ENCODE peak calls at places on chromosomes 13 and 19, in six cellular contexts. P, J, X, O, W and E are unnamed samples.

GRCh38 chr13:77781804-77782203 is 84.3 kb downstream of the SLAIN1 start:
- DNase-seq in J (no peak), W (no peak), O (no peak), P (no peak), X (no peak), E (no peak)

GRCh38 chr13:48156466-48156865 is 61.6 kb upstream of the MED4 start:
- DNase-seq in O (no peak), X (no peak), J (no peak), P (no peak), W (no peak), E (no peak)

GRCh38 chr13:29713841-29714240 is 118.4 kb upstream of the SLC7A1 start:
- DNase-seq in O (peak), J (peak), P (no peak), W (peak), X (no peak), E (no peak)

GRCh38 chr19:18589380-18590272 is 1.0 kb downstream of the REX1BD start:
- DNase-seq in W (peak), J (peak), P (peak), X (no peak), O (peak), E (peak)

GRCh38 chr19:55216461-55217198 is 7.3 kb upstream of the PTPRH start:
- DNase-seq in X (peak), J (peak), W (peak), P (peak), O (peak), E (peak)

GRCh38 chr19:1843646-1844394 is 4.5 kb downstream of the REXO1 start:
- DNase-seq in X (no peak), W (no peak), J (peak), P (no peak), O (no peak), E (no peak)

GRCh38 chr13:21987793-21988192 is 316.9 kb downstream of the FGF9 start:
- DNase-seq in W (no peak), P (no peak), X (no peak), J (no peak), O (no peak), E (no peak)

GRCh38 chr13:81393686-81394085 is 1052.8 kb upstream of the SPRY2 start:
- DNase-seq in O (no peak), X (no peak), J (no peak), P (no peak), W (no peak), E (no peak)

GRCh38 chr13:37132211-37132610 is 26.7 kb upstream of the CSNK1A1L start:
- DNase-seq in J (no peak), X (no peak), P (no peak), O (no peak), W (peak), E (no peak)

GRCh38 chr19:54297759-54298305 is 15.1 kb downstream of the LILRA5 start:
- DNase-seq in X (no peak), P (no peak), W (no peak), J (peak), O (no peak), E (no peak)

GRCh38 chr19:29586401-29586800 is 19.7 kb upstream of the POP4 start:
- DNase-seq in X (no peak), W (no peak), J (no peak), O (peak), P (no peak), E (peak)

GRCh38 chr19:1522061-1522460 is 1.8 kb upstream of the PLK5 start:
- DNase-seq in X (no peak), J (no peak), W (no peak), P (no peak), O (no peak), E (no peak)

GRCh38 chr19:40668991-40669614 is 21.3 kb downstream of the NUMBL start:
- DNase-seq in X (no peak), J (no peak), P (no peak), W (no peak), O (no peak), E (no peak)

GRCh38 chr13:74299688-74300087 is 165.5 kb upstream of the KLF12 start:
- DNase-seq in X (no peak), O (no peak), J (no peak), W (no peak), P (no peak), E (no peak)

GRCh38 chr13:40145139-40145538 is 489.7 kb downstream of the COG6 start:
- DNase-seq in O (no peak), X (no peak), W (no peak), J (no peak), P (no peak), E (no peak)

GRCh38 chr13:25214371-25215252 is 42.5 kb upstream of the AMER2 start:
- DNase-seq in X (no peak), J (peak), P (peak), W (peak), O (peak), E (peak)

GRCh38 chr13:51645154-51645650 is 60.9 kb downstream of the WDFY2 start:
- DNase-seq in W (peak), J (peak), X (no peak), O (peak), P (peak), E (peak)

GRCh38 chr13:98476106-98476505 is 100.8 kb downstream of the STK24 start:
- DNase-seq in X (no peak), J (no peak), P (no peak), O (no peak), W (peak), E (no peak)

GRCh38 chr13:108705031-108705430 is 75.6 kb downstream of the MYO16 start:
- DNase-seq in X (no peak), W (no peak), P (no peak), O (no peak), J (no peak), E (no peak)

GRCh38 chr13:38303816-38304215 is 45.8 kb upstream of the UFM1 start:
- DNase-seq in P (no peak), X (no peak), O (no peak), J (no peak), W (no peak), E (no peak)

GRCh38 chr19:55157064-55157908 is at the start of gene TNNI3:
- DNase-seq in W (no peak), P (no peak), J (no peak), O (no peak), X (no peak), E (no peak)

GRCh38 chr13:112443191-112444000 is 67.2 kb downstream of the SPACA7 start:
- DNase-seq in W (no peak), X (no peak), P (no peak), O (no peak), J (peak), E (no peak)

GRCh38 chr13:113903912-113904311 is 40.0 kb upstream of the GAS6 start:
- DNase-seq in X (no peak), O (no peak), W (no peak), J (no peak), P (peak), E (no peak)

GRCh38 chr19:31071157-31071855 is 277.9 kb downstream of the TSHZ3 start:
- DNase-seq in J (peak), O (no peak), P (no peak), X (no peak), W (no peak), E (no peak)

GRCh38 chr13:25839356-25839755 is 212.5 kb downstream of the SHISA2 start:
- DNase-seq in X (no peak), P (no peak), J (no peak), O (no peak), W (no peak), E (no peak)

GRCh38 chr13:42708391-42708790 is 73.0 kb upstream of the FAM216B start:
- DNase-seq in W (no peak), O (no peak), J (no peak), P (no peak), X (no peak), E (no peak)

DNA sequence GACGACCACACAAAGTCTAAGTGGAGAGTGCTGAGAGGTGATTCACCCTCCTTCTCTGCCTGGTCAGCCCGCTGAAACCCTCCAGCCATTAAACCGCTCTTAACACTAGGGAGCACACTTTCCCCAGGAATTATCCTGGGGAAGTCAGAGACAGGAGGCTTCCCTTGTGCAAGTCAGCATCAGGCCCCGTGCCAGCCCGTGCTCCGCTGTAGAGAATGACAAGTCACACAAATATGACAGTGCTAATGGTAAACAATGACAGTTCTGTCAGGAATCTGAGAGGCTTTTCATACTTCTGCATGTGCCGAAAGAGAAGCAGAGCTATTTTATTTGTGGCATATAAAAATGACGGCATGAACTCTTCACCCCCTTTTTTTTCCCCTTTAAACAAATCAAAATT is 816.9 kb upstream of the SLC10A2 start:
- DNase-seq in X (peak), P (peak), W (peak), O (peak), J (peak), E (peak)
- TF ChIP-seq CTCF in X (peak), P (peak), W (peak), O (peak), J (peak), E (peak)

DNA sequence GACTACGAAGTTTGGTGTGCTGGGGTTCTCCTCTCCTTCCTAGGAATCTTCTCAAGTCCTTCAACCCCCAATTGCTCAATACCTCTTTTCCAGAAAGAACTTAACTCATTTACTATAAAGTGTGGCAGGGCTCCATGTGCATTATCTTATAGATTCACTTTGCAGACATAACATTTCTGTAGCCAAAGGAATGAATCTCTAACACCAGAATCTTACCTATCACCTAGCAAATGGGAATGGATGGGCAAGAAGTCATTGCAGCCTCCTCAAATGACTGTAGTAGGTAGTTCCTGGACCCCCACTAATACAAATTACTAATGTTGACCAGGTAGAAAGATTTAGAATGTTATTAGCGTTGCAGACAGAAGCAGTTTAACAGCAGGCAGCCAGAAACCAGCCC is 5.7 kb upstream of the CACNA1A start:
- DNase-seq in O (no peak), P (no peak), W (no peak), X (no peak), J (no peak), E (no peak)
- TF ChIP-seq CTCF in O (no peak), P (no peak), W (no peak), X (no peak), J (no peak), E (no peak)

DNA sequence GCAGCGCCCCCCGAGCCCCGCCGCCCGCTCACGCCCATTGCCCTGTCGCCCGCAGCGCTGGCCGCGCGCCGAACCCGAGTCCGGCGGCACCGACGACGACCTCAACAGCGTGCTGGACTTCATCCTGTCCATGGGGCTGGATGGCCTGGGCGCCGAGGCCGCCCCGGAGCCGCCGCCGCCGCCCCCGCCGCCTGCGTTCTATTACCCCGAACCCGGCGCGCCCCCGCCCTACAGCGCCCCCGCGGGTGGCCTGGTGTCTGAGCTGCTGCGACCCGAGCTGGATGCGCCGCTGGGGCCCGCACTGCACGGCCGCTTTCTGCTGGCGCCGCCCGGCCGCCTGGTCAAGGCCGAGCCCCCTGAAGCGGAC is 518 bp downstream of the KLF2 start:
- DNase-seq in W (no peak), O (no peak), P (no peak), X (no peak), J (no peak), E (peak)
- TF ChIP-seq CTCF in W (no peak), O (no peak), P (no peak), X (no peak), J (peak), E (peak)

GRCh38 chr19:3575260-3575741 is 2.6 kb downstream of the HMG20B start:
- DNase-seq in X (no peak), O (no peak), P (no peak), W (peak), J (peak), E (no peak)
- TF ChIP-seq CTCF in X (no peak), O (peak), P (no peak), W (peak), J (peak), E (no peak)

GRCh38 chr19:44141191-44142013 is at the start of gene ZNF234:
- DNase-seq in P (peak), W (peak), J (peak), X (peak), O (peak), E (peak)
- TF ChIP-seq CTCF in P (no peak), W (no peak), J (no peak), X (no peak), O (no peak), E (no peak)

DNA sequence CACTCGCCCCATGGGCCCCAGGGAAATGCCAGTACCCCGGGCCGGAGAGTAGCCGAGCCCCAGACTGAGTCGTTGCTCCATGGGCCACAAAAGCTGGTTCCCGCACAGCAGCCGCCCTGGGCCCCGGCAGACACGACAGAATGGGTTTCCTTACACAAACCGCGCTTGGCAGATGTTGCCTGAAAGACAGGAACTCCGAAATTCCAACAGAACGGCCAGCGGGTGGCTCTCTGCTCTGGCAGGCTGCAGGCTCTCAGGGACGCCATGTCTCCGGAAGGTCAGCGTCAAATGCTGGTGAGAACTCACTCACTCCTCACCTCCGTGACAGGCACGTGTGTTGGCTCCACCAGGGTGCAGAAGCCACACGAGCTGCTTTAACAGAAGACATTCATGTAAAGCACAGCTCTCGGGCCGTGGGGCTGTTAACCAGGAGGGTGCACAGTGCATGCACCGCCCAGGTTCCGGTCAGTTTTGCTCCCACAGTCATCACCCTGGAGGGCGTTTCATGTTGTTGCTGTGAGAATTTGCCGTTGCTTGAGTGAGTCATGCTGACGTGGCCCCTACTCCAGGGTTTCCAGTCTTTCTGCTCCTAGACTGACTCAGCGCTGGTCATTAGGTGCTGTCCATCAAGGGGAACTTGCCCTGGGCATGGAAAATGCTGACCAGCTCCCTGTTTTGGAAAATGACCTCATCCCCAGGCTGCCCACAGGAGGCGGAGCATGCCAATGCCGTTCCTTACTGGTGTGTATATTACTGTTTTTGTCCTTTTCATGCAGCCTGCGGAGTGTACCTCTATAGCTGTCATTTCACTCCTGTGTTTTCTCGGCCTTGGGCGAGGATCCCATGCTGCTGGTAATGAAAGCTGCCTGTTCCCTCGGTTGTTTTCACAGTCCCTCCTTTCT is 44.8 kb downstream of the ANKRD10 start:
- DNase-seq in P (peak), W (peak), X (peak), O (peak), J (peak), E (peak)
- TF ChIP-seq CTCF in P (no peak), W (no peak), X (no peak), O (no peak), J (no peak), E (no peak)

GRCh38 chr19:3470500-3471128 is 9.7 kb downstream of the SMIM24 start:
- DNase-seq in O (peak), P (no peak), W (no peak), J (no peak), X (no peak), E (peak)

GRCh38 chr19:3471954-3472655 is 8.2 kb downstream of the SMIM24 start:
- DNase-seq in P (no peak), J (no peak), X (no peak), O (no peak), W (no peak), E (no peak)

GRCh38 chr19:3468211-3468610 is 12.1 kb downstream of the SMIM24 start:
- DNase-seq in P (no peak), W (no peak), J (no peak), O (no peak), X (no peak), E (no peak)

GRCh38 chr19:3467437-3468198 is 12.7 kb downstream of the SMIM24 start:
- DNase-seq in J (no peak), P (no peak), O (no peak), W (no peak), X (no peak), E (no peak)

GRCh38 chr19:3469638-3470499 is 10.5 kb downstream of the SMIM24 start:
- DNase-seq in O (no peak), P (no peak), J (no peak), X (no peak), W (no peak), E (no peak)
- TF ChIP-seq CTCF in O (peak), P (peak), J (peak), X (no peak), W (no peak), E (peak)

GRCh38 chr19:45331411-45331810 is 8.7 kb upstream of the CKM start:
- DNase-seq in X (no peak), J (no peak), O (no peak), W (no peak), P (no peak), E (no peak)

GRCh38 chr19:45324349-45324907 is 1.8 kb upstream of the CKM start:
- DNase-seq in X (no peak), W (no peak), P (no peak), O (no peak), J (no peak), E (no peak)

GRCh38 chr19:45323671-45324081 is 1.0 kb upstream of the CKM start:
- DNase-seq in P (no peak), O (no peak), J (no peak), W (no peak), X (no peak), E (no peak)

GRCh38 chr19:45322744-45323281 is at the start of gene CKM:
- DNase-seq in X (no peak), W (no peak), P (no peak), J (no peak), O (no peak), E (no peak)

DNA sequence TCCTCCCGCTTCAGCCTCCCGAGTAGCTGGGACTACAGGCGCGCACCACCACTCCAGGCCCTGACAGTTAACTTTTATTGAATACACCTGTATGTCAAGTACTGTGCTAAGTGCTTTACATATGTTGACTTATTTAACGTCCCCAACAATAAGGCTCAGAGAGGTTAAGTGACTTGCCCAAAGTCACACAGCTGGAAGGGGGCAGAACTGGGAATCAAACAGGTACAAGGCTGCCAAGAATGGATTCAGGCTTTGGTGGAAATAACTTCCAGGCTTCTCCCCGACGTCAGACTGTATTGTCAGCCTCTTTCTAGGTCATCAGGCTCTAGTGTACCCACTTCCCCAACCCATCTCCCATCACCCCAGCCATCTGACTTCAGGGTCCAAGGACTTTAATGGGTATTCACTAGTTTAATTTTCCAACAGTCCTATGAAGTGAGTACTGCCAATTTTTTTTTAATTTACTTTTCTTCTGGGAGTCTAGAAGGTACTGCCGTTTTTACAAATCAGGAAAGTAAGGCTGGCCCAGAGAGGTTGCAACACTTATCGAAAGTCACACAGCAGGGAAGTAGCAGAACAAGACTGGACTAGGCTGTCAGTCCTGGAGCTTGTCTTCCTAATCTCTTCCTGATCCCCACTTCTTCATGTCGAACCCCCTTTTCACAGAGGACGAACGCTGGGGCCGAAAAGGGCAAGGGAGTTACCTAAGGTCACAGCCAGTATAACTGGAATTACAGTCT is 4.9 kb upstream of the CKM start:
- DNase-seq in O (no peak), W (no peak), J (no peak), X (no peak), P (no peak), E (no peak)
- TF ChIP-seq CTCF in O (no peak), W (no peak), J (no peak), X (no peak), P (no peak), E (no peak)